ENCODE peak calls at places on chromosomes 6 and 20, in four cellular contexts. Q is transverse colon, Y is breast epithelium, S is GM23338. X is an unnamed sample.

GRCh38 chr6:36657942-36658544 is 20.5 kb upstream of the CDKN1A start:
- DNase-seq in Q (no peak), Y (no peak), S (no peak), X (no peak)

GRCh38 chr20:47468290-47469050 is 33.2 kb upstream of the NCOA3 start:
- DNase-seq in Q (peak; percentile 59), Y (no peak), S (no peak), X (no peak)

GRCh38 chr6:107743311-107743710 is 80.8 kb downstream of the SCML4 start:
- DNase-seq in Q (no peak), Y (no peak), S (no peak), X (no peak)

GRCh38 chr20:373171-373890 is 7.2 kb upstream of the TRIB3 start:
- DNase-seq in Q (no peak), Y (no peak), S (peak; percentile 46), X (peak; percentile 82)

GRCh38 chr20:60627751-60628565 is 624.1 kb upstream of the CDH4 start:
- DNase-seq in Q (no peak), Y (no peak), S (peak; percentile 17), X (no peak)

GRCh38 chr20:3908667-3909066 is 19.5 kb downstream of the PANK2 start:
- DNase-seq in Q (no peak), Y (no peak), S (no peak), X (no peak)

GRCh38 chr6:108521616-108522107 is 39.1 kb upstream of the FOXO3 start:
- DNase-seq in Q (no peak), Y (no peak), S (no peak), X (no peak)

GRCh38 chr20:56014998-56015397 is 9.7 kb upstream of the CBLN4 start:
- DNase-seq in Q (no peak), Y (no peak), S (no peak), X (no peak)

GRCh38 chr20:59135093-59135492 is 28.5 kb upstream of the ZNF831 start:
- DNase-seq in Q (no peak), Y (no peak), S (no peak), X (no peak)

GRCh38 chr20:2340136-2340535 is 40.6 kb upstream of the TGM6 start:
- DNase-seq in Q (no peak), Y (no peak), S (no peak), X (no peak)

GRCh38 chr20:14336667-14337066 is 745 bp downstream of the FLRT3 start:
- DNase-seq in Q (no peak), Y (no peak), S (peak; percentile 12), X (no peak)

GRCh38 chr20:21352703-21353102 is 44.6 kb downstream of the NKX2-4 start:
- DNase-seq in Q (no peak), Y (no peak), S (no peak), X (no peak)

DNA sequence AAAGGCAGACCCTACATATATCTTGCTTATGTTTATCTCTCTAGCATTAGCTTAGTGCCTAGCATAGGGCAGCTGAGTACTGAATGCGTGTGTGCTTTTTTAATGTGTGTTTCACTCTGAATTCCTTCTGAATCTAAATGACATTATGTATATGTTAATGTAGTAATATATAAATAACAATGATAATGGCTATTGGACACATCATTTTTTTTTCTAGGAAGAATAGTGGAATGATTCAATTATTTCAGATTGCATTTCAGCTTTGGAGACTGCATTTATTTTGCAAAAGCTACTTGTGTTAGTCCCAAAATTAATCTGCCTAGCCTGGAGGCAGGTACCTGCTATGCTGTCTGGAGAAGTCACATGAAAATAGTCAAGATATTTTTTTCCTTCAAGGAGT is 371.8 kb downstream of the GRIK2 start:
- DNase-seq in Q (no peak), Y (no peak), S (no peak), X (no peak)
- H3K27ac ChIP-seq in Q (no peak overlapping the region), Y (no peak overlapping the region), S (no peak overlapping the region), X (no peak overlapping the region)

DNA sequence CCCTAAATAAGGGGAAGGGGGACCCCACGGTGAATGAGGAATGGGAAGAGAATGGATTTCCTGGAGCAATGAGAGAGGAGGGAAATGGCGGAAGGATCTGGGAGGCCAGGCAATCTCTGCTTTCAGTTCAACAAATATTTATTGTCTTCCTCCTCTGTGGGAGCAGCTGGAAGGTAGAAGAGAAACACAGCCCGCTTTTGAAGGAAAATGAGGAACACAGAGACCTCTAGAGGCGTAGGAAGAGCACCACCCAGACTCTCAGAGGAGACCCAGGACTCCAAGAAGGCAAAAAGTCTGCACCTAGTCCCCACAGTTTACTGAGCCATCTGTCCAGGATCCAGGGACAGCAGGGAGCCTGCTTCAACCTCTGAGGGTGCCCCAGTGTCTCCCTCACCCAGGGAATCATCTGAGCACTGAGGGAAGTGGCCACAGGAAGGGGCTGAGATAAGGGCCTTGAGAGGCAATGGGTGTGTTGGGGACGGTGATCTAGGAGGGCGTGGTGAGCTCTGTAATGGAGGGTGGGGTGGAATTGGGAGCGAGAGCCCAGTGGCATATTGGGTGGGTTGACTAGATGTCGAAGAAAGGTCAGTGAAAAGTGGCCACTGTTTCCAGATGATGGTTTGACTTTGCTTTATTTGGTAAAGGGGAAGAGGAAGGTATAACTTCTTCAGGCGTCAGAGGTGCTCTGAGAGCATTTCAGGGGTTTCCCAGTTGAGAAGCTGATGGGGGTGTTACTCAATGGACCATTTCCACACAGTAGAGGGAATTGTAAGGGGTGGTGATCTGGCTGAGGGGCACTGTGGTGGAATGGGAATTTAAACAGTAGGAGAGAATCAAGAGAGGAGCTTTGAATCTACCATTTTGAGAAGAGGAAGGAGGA is 610 bp downstream of the PSORS1C1 start:
- DNase-seq in Q (no peak), Y (no peak), S (peak; percentile 70), X (peak; percentile 9)
- TF ChIP-seq CTCF in Q (peak; percentile 31), Y (no peak), S (peak; percentile 67), X (no peak)

GRCh38 chr6:34709386-34709785 is 12.8 kb upstream of the ILRUN start:
- DNase-seq in Q (peak; percentile 20), Y (no peak), S (no peak), X (peak; percentile 80)
- TF ChIP-seq POLR2AphosphoS5 in Q (no peak), Y (no peak), S (no peak), X (peak; percentile 80)

DNA sequence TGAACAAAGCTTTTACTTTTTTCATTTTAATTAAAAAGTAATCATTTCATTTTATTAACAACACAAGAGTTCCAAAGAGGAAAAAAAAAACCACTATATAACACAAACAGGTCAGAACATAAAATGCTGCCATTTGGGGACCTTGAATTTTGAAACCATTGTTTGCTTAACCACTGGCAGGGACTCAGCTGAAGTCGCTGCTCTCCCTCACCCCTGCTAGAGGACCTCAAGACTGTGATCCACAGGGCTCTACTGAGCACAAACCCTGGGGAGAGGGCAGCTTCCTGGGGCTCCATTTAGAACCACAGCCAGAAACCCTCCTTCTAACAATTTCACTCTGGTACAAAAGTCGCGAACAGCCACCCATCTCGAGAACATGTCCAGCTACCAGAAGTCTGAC is 28.8 kb downstream of the NCOA5 start:
- DNase-seq in Q (no peak), Y (no peak), S (no peak), X (no peak)
- H3K27ac ChIP-seq in Q (no peak overlapping the region), Y (no peak overlapping the region), S (no peak overlapping the region), X (peak overlapping the region; percentile 59)

X was measured in spleen.